ENCODE peak calls at places on chromosomes 7 and 10, in four cellular contexts. G, M, X and T are unnamed samples.

GRCh38 chr10:119344381-119344780 is 137.0 kb downstream of the GRK5 start:
- DNase-seq in X (no peak), M (no peak), G (no peak), T (no peak)

GRCh38 chr7:12518920-12519681 is 51.4 kb upstream of the SCIN start:
- DNase-seq in G (no peak), M (no peak), X (peak; percentile 75), T (peak; percentile 22)

GRCh38 chr7:2313450-2314208 is 612 bp downstream of the SNX8 start:
- DNase-seq in G (no peak), M (no peak), X (no peak), T (peak; percentile 34)

GRCh38 chr7:36207451-36208291 is 54.6 kb downstream of the EEPD1 start:
- DNase-seq in X (no peak), M (peak; percentile 96), G (no peak), T (peak; percentile 85)

GRCh38 chr10:120507175-120507574 is 50.1 kb downstream of the PLPP4 start:
- DNase-seq in G (no peak), X (no peak), M (no peak), T (no peak)

GRCh38 chr10:124225468-124226270 is 132.3 kb upstream of the CHST15 start:
- DNase-seq in G (no peak), X (no peak), M (no peak), T (no peak)

GRCh38 chr7:92982928-92983327 is 134.9 kb downstream of the SAMD9 start:
- DNase-seq in G (no peak), M (no peak), X (no peak), T (no peak)

GRCh38 chr10:58992830-58993460 is 183.5 kb upstream of the PHYHIPL start:
- DNase-seq in M (no peak), X (no peak), G (no peak), T (no peak)

GRCh38 chr7:114047889-114048288 is 129.1 kb upstream of the PPP1R3A start:
- DNase-seq in X (no peak), M (peak; percentile 69), G (no peak), T (peak; percentile 60)

GRCh38 chr10:118721005-118721876 is 33.5 kb downstream of the CACUL1 start:
- DNase-seq in X (no peak), M (peak; percentile 62), G (no peak), T (peak; percentile 66)

GRCh38 chr7:128453836-128454804 is 1.6 kb upstream of the HILPDA start:
- DNase-seq in X (peak; percentile 92), M (peak; percentile 82), G (no peak), T (peak; percentile 90)

GRCh38 chr10:87641065-87641464 is 18.6 kb upstream of the PAPSS2 start:
- DNase-seq in X (no peak), M (no peak), G (no peak), T (no peak)

GRCh38 chr7:98168181-98168903 is 42.9 kb upstream of the BHLHA15 start:
- DNase-seq in X (peak; percentile 75), M (peak; percentile 66), G (peak; percentile 39), T (peak; percentile 69)

GRCh38 chr7:28625446-28625845 is 213.1 kb downstream of the CREB5 start:
- DNase-seq in X (no peak), M (peak; percentile 15), G (no peak), T (no peak)

GRCh38 chr7:116800594-116800993 is 61.8 kb upstream of the CAPZA2 start:
- DNase-seq in X (no peak), M (no peak), G (no peak), T (no peak)

GRCh38 chr10:120582753-120583152 is 125.7 kb downstream of the PLPP4 start:
- DNase-seq in G (no peak), X (no peak), M (no peak), T (no peak)

GRCh38 chr10:52566471-52567246 is 205.9 kb downstream of the MBL2 start:
- DNase-seq in X (no peak), M (peak; percentile 69), G (no peak), T (peak; percentile 62)

GRCh38 chr7:158284617-158285382 is 302.8 kb downstream of the PTPRN2 start:
- DNase-seq in M (no peak), X (peak; percentile 5), G (no peak), T (no peak)

GRCh38 chr7:138515001-138515528 is 55.0 kb downstream of the TRIM24 start:
- DNase-seq in G (no peak), M (no peak), X (no peak), T (no peak)

GRCh38 chr7:77825140-77825539 is 26.6 kb downstream of the PHTF2 start:
- DNase-seq in G (no peak), M (no peak), X (no peak), T (no peak)

GRCh38 chr10:72336259-72337038 is 18.3 kb downstream of the DNAJB12 start:
- DNase-seq in M (no peak), G (no peak), X (no peak), T (no peak)

GRCh38 chr7:42869131-42870020 is 42.5 kb downstream of the C7orf25 start:
- DNase-seq in G (no peak), X (no peak), M (no peak), T (peak; percentile 30)

GRCh38 chr10:86635402-86635801 is 18.9 kb upstream of the OPN4 start:
- DNase-seq in M (peak; percentile 91), G (no peak), X (no peak), T (peak; percentile 57)

GRCh38 chr7:83148776-83149175 is 13.9 kb downstream of the PCLO start:
- DNase-seq in X (no peak), G (no peak), M (no peak), T (peak; percentile 23)

GRCh38 chr10:15369642-15370211 is 1.4 kb downstream of the FAM171A1 start:
- DNase-seq in X (peak; percentile 42), G (no peak), M (no peak), T (peak; percentile 35)

GRCh38 chr10:88433551-88434186 is 149.4 kb downstream of the RNLS start:
- DNase-seq in M (no peak), G (no peak), X (no peak), T (no peak)

GRCh38 chr7:387132-388022 is 97.4 kb downstream of the FOXL3 start:
- DNase-seq in G (no peak), M (no peak), X (no peak), T (no peak)
- H2BK120ac ChIP-seq in G (no peak overlapping the region), M (no peak overlapping the region), X (no peak overlapping the region), T (no peak overlapping the region)

DNA sequence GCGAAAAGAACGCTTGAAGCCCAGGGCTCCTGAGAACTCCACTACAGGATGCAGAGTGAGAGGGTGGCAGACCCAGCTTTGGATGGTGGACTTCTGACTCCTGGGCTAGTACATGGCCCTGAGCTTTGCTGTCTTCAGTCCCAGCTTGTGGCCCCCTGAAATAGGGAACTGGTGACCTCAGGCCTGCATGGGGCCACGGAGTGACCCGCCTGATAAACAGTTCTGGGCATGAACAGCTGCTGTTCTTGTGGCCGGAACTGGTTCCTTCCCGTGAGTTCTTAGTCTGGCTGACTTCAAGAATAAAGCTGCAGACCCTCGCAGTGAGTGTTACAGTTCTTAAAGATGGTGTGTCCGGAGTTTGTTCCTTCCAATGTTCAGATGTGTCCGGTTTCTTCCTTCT is 267.7 kb downstream of the ZEB1 start:
- DNase-seq in M (no peak), G (no peak), X (no peak), T (no peak)
- H3K4me2 ChIP-seq in M (no peak overlapping the region), G (no peak overlapping the region), X (no peak overlapping the region), T (no peak overlapping the region)

GRCh38 chr10:71219918-71220688 is 7.7 kb downstream of the UNC5B start:
- DNase-seq in X (no peak), M (no peak), G (no peak), T (no peak)
- H3K4ac ChIP-seq in X (no peak overlapping the region), M (no peak overlapping the region), G (no peak overlapping the region), T (peak overlapping the region; percentile 73)

DNA sequence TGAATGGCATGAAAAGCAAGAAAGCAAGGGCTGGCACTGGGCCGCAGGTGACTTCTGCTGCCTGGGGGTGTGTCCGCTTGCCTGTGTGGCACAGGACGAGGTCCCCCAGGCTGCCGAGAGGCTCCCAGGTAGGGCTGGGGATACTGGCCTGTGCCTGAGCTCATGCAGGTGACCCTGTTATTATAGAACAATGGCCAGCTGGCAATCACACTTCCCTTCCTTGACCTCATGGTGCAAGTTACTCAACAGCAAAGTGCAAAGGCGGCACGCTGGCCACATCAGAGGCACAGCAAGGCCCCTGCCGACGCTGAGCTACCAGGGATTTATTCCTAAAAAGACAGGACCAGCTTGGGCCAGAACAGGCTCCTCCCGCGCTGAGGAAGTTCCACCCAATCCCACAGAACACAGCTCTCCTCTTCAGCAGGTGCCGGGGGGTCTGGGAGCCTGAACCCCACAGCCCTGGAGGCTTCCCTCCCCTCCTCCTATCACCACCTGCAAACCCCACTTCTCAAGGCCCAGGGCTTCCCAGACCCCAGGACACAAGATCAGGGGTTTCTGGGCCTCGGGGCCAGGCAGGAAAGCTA is 1.4 kb upstream of the ADAM8 start:
- DNase-seq in G (no peak), X (no peak), M (no peak), T (no peak)
- H2BK120ac ChIP-seq in G (no peak overlapping the region), X (no peak overlapping the region), M (no peak overlapping the region), T (no peak overlapping the region)